ENCODE peak calls at places on chromosomes 1 and 21, in four cellular contexts. P is choroid plexus epithelial cell, M is adrenal gland, N is vagina. T is an unnamed sample.

GRCh38 chr1:197486948-197487347 is 218.9 kb downstream of the CRB1 start:
- DNase-seq in P (peak), M (no peak), N (no peak), T (no peak)

GRCh38 chr1:45989249-45989648 is 143.2 kb downstream of the PIK3R3 start:
- DNase-seq in P (no peak), M (no peak), N (no peak), T (no peak)

GRCh38 chr21:28269173-28269572 is 723.5 kb downstream of the LTN1 start:
- DNase-seq in P (no peak), M (no peak), N (no peak), T (no peak)

GRCh38 chr1:163661386-163661785 is 339.6 kb downstream of the NUF2 start:
- DNase-seq in P (no peak), M (no peak), N (no peak), T (no peak)

GRCh38 chr1:111406325-111406768 is 21.2 kb downstream of the OVGP1 start:
- DNase-seq in P (peak), M (no peak), N (no peak), T (no peak)

GRCh38 chr1:170114916-170115315 is 30.8 kb upstream of the NTMT2 start:
- DNase-seq in P (peak), M (no peak), N (no peak), T (no peak)

GRCh38 chr1:11550664-11551283 is 71.8 kb downstream of the DISP3 start:
- DNase-seq in P (peak), M (peak), N (no peak), T (no peak)

GRCh38 chr1:21783679-21784603 is 992 bp upstream of the USP48 start:
- DNase-seq in P (peak), M (peak), N (no peak), T (no peak)

GRCh38 chr21:45768011-45768740 is 124.7 kb downstream of the PCBP3 start:
- DNase-seq in P (peak), M (no peak), N (no peak), T (peak)

GRCh38 chr21:28310711-28311110 is 682.0 kb downstream of the LTN1 start:
- DNase-seq in P (no peak), M (no peak), N (no peak), T (no peak)

GRCh38 chr1:7683521-7683920 is 87.6 kb upstream of the VAMP3 start:
- DNase-seq in P (no peak), M (no peak), N (no peak), T (no peak)

GRCh38 chr21:29219165-29219770 is 79.5 kb upstream of the BACH1 start:
- DNase-seq in P (peak), M (no peak), N (no peak), T (no peak)

GRCh38 chr1:242011879-242012674 is 13.2 kb upstream of the MAP1LC3C start:
- DNase-seq in P (no peak), M (no peak), N (no peak), T (no peak)

GRCh38 chr1:200373811-200374231 is 36.0 kb downstream of the ZNF281 start:
- DNase-seq in P (no peak), M (no peak), N (no peak), T (no peak)

GRCh38 chr21:39938086-39938611 is 70.9 kb downstream of the PCP4 start:
- DNase-seq in P (no peak), M (peak), N (no peak), T (no peak)

GRCh38 chr1:114011796-114012195 is 32.5 kb downstream of the OLFML3 start:
- DNase-seq in P (no peak), M (no peak), N (no peak), T (no peak)

GRCh38 chr1:95742591-95743089 is 508.6 kb downstream of the RWDD3 start:
- DNase-seq in P (peak), M (no peak), N (no peak), T (peak)

GRCh38 chr1:116256875-116257823 is 115.9 kb upstream of the ATP1A1 start:
- DNase-seq in P (no peak), M (no peak), N (no peak), T (no peak)

GRCh38 chr1:65247419-65248359 is 61.7 kb upstream of the DNAJC6 start:
- DNase-seq in P (peak), M (no peak), N (no peak), T (peak)

GRCh38 chr1:69485616-69486015 is 82.1 kb upstream of the LRRC7 start:
- DNase-seq in P (no peak), M (no peak), N (no peak), T (no peak)

GRCh38 chr1:246786606-246787238 is 62.5 kb downstream of the SCCPDH start:
- DNase-seq in P (no peak), M (no peak), N (no peak), T (no peak)

GRCh38 chr1:53641481-53642214 is 97.3 kb downstream of the GLIS1 start:
- DNase-seq in P (no peak), M (no peak), N (no peak), T (no peak)

GRCh38 chr1:7387053-7387861 is 383.8 kb upstream of the VAMP3 start:
- DNase-seq in P (no peak), M (no peak), N (peak), T (no peak)

GRCh38 chr1:46448109-46448911 is 41.3 kb upstream of the DMBX1 start:
- DNase-seq in P (no peak), M (no peak), N (no peak), T (no peak)

GRCh38 chr1:32786856-32787255 is 30.3 kb downstream of the YARS1 start:
- DNase-seq in P (peak), M (no peak), N (no peak), T (no peak)

GRCh38 chr1:27872059-27872801 is at the start of gene THEMIS2:
- DNase-seq in P (peak), M (peak), N (no peak), T (no peak)

GRCh38 chr1:74728736-74729135 is 4.1 kb downstream of the CRYZ start:
- DNase-seq in P (peak), M (no peak), N (no peak), T (no peak)

GRCh38 chr1:59022199-59022598 is 238.4 kb upstream of the JUN start:
- DNase-seq in P (no peak), M (no peak), N (no peak), T (no peak)

GRCh38 chr1:242745079-242745478 is 220.6 kb upstream of the PLD5 start:
- DNase-seq in P (no peak), M (no peak), N (no peak), T (no peak)

GRCh38 chr1:65175171-65176070 is 27.4 kb downstream of the AK4 start:
- DNase-seq in P (peak), M (no peak), N (no peak), T (no peak)

GRCh38 chr1:229434641-229435051 is 752 bp upstream of the ACTA1 start:
- DNase-seq in P (no peak), M (no peak), N (no peak), T (no peak)
- H3K4me3 ChIP-seq in P (no peak), M (no peak), N (no peak), T (no peak)

DNA sequence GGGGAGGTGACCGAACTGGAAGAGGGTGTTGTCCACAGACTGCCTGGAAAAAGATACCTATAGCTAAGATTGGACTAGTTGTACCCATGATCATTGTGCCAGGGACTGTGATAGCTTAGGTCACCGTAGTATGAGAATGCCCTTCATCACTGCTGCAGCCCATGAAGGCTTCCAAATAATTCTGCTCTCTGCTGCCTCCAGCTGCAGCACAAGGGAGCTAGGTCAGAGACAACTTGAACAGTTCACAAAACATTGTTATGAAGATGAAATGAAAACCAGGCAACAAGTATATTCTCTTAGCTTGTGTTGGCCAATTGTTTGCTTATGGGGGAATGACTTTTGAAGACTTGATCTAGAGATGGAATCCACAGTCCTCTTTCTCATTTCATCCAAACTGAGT is 246.7 kb downstream of the MRPL39 start:
- DNase-seq in P (peak), M (no peak), N (no peak), T (no peak)
- TF ChIP-seq CTCF in P (peak), M (no peak), N (no peak), T (no peak)

GRCh38 chr21:41367598-41368360 is 6.0 kb downstream of the MX2 start:
- DNase-seq in P (no peak), M (no peak), N (no peak), T (no peak)
- H3K4me3 ChIP-seq in P (no peak), M (no peak), N (no peak), T (no peak)

DNA sequence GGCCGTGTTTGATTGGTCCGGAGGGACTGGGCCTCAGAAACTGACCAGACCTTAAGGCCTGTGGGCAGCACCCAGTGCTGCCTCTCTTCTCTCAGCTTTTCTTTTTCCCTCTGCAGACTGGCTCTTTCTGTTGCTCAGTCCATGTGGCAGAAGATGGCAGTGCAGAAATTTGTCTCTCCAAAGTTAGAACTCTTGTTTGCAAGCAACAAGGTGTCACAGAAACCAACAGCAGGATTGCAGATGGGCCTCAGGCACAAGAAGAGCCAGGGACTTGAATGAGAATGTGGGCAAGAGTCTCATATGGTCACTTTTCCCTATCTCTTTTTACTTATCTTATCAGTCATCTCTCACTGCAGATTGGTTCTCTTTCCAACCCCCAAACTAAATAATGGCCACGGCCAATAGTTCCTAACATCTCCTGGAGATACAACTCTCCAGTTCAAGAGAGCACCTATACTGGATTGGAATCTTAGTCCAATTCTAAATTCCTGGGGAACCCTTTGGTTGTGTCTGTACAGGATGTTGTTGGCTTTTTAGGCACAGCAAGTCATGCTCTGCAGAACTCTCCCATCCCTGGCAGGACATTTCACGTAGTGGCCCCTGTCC is 95.4 kb upstream of the RALGPS2 start:
- DNase-seq in P (peak), M (no peak), N (no peak), T (no peak)
- TF ChIP-seq CTCF in P (peak), M (no peak), N (no peak), T (peak)

GRCh38 chr1:16207318-16208269 is 4.9 kb downstream of the ARHGEF19 start:
- DNase-seq in P (no peak), M (peak), N (no peak), T (no peak)
- H3K4me3 ChIP-seq in P (peak), M (no peak), N (peak), T (peak)

DNA sequence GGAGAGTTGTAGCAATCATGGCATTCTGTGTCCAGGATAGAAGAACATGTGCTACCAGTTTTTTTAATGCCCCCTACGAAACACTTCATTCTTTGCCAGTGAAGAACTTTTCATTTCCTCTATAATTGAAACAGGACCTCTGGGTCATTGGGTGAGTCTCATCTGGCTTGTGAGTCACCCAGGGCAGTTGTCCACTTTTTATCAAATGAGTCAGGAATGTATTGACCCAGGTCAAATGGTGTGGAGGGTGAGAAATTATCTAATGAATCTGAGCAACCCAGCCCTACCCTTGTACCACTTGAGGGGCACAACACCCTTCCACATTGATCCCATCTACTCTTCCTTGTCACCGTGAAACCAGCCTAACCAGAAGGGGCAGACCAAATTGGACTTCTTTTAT is 417.3 kb upstream of the PROX1 start:
- DNase-seq in P (no peak), M (no peak), N (no peak), T (no peak)
- TF ChIP-seq CTCF in P (no peak), M (no peak), N (no peak), T (no peak)

DNA sequence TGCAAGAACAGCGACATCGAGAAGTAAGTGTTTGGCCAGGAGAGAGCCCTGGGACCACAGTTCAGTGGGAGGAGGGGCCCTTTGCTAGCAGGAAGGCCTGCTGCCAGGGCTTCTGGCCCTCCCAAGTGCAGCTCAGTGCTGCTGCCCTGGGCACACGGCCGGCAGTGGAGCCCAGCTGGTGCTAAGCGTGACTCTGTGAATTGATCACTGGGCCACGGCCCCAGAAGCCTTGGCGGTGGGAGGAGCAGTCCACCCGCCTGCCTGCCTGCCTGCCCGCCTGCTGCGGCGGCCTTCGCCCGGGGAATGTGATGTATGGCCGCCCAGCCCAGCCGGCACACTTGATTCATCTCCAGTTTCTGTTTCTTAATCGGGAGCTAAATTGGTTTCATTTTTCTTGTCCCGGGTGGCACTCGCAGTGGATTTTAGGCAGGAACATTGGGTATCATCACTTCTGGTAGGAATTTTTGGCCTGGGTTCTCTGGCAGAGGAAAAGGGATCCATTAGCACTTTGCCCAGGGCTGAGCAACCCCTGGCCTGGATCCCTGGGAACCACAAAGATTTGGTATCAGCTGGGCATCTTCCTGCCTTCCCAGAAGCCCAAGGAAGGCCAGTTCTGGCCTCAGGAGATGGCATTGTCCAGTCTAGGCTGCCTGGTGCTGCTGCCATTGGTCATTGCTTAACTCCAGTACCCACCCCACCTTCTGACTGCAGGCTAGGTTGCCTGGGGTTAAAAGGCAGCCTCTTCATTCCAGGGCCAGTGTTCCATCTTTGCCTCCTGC is 28.6 kb downstream of the TMEM53 start:
- DNase-seq in P (no peak), M (peak), N (no peak), T (no peak)
- H3K4me3 ChIP-seq in P (no peak), M (no peak), N (no peak), T (no peak)

GRCh38 chr1:62746809-62747138 is 37.2 kb upstream of the ATG4C start:
- DNase-seq in P (no peak), M (no peak), N (no peak), T (no peak)

GRCh38 chr1:62744594-62745577 is 39.0 kb upstream of the ATG4C start:
- DNase-seq in P (no peak), M (no peak), N (no peak), T (no peak)

DNA sequence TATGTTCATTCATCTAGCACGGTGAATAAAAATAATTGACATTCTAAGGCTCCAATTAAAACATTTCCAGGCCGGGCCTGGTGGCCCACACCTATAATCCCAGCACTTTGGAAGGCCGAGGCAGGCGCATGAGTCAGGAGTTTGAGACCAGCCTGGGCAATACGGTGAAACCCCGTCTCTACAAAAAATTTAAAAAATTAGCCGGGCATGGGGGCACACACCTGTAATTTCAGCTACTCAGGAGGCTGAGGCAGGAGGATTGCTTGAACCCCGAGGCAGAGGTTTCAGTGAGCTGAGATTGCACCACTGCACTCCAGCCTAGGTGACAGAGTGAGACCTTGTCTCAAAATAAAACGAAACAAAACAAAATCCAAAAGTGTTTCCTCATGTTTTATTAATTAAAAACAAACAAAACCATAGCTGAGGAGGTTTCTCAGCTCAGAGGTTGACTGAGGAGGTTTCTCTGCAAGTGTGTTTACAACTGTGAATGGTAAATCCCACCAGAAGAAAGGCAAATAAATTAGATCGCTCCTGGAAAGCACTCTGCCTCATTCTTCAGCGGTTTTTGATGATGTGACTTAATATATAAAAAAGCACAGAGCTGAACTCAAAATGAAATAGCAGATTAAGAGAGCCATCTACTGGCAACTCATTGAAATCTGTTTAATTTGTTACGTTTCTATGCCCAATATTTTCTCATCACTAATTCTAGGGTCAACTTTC is 37.7 kb upstream of the ATG4C start:
- DNase-seq in P (peak), M (no peak), N (no peak), T (no peak)
- TF ChIP-seq CTCF in P (peak), M (peak), N (peak), T (peak)

GRCh38 chr1:150267896-150268295 is 920 bp downstream of the APH1A start:
- DNase-seq in P (no peak), M (peak), N (no peak), T (no peak)

GRCh38 chr1:150268342-150268705 is 492 bp downstream of the APH1A start:
- DNase-seq in P (peak), M (peak), N (no peak), T (no peak)

GRCh38 chr1:150273310-150273709 is 720 bp downstream of the C1orf54 start:
- DNase-seq in P (no peak), M (no peak), N (no peak), T (no peak)

GRCh38 chr1:150268706-150269403 is at the start of gene APH1A:
- DNase-seq in P (peak), M (peak), N (no peak), T (peak)

GRCh38 chr1:150272379-150272840 is at the start of gene C1orf54:
- DNase-seq in P (peak), M (no peak), N (no peak), T (no peak)
- H3K4me3 ChIP-seq in P (peak), M (no peak), N (peak), T (peak)